ENCODE peak calls at places on chromosomes 3 and 15, in nine cellular contexts. Q is thoracic aorta, Z is cardiac muscle cell, A is ovary, L is sigmoid colon, C is lower lobe of right lung, N is IMR-90, Y is fibroblast of lung, B is Panc1. X is an unnamed sample.
A peak's percentile ranks its signal among the peaks of the same experiment; 100 is the strongest.

GRCh38 chr15:98289747-98290146 is 329.2 kb downstream of the ARRDC4 start:
- DNase-seq in Q (no peak), Z (no peak), A (no peak), L (no peak), C (no peak), N (no peak), Y (no peak), B (no peak), X (no peak)

GRCh38 chr15:89672221-89673161 is 6.7 kb downstream of the PLIN1 start:
- DNase-seq in Q (no peak), Z (no peak), A (peak; percentile 64), L (no peak), C (no peak), N (peak; percentile 61), Y (peak; percentile 51), B (no peak), X (no peak)

GRCh38 chr15:96583671-96584070 is 253.2 kb downstream of the NR2F2 start:
- DNase-seq in Q (no peak), Z (no peak), A (no peak), L (no peak), C (no peak), N (no peak), Y (no peak), B (no peak), X (no peak)

GRCh38 chr3:1082024-1082633 is 10.7 kb upstream of the CNTN6 start:
- DNase-seq in Q (no peak), Z (peak; percentile 75), A (no peak), L (no peak), C (no peak), N (peak; percentile 15), Y (peak; percentile 52), B (no peak), X (no peak)

GRCh38 chr3:21888656-21889055 is 137.6 kb upstream of the ZNF385D start:
- DNase-seq in Q (no peak), Z (no peak), A (no peak), L (no peak), C (no peak), N (no peak), Y (no peak), B (no peak), X (no peak)

GRCh38 chr15:79849789-79850188 is 47.0 kb downstream of the MTHFS start:
- DNase-seq in Q (no peak), Z (peak; percentile 38), A (no peak), L (no peak), C (no peak), N (peak; percentile 52), Y (peak; percentile 21), B (no peak), X (no peak)

GRCh38 chr3:29195055-29195454 is 85.8 kb upstream of the RBMS3 start:
- DNase-seq in Q (no peak), Z (no peak), A (no peak), L (no peak), C (no peak), N (peak; percentile 67), Y (peak; percentile 77), B (no peak), X (no peak)

GRCh38 chr15:43776101-43776717 is 557 bp downstream of the ELL3 start:
- DNase-seq in Q (no peak), Z (peak; percentile 19), A (peak; percentile 43), L (no peak), C (peak; percentile 52), N (no peak), Y (no peak), B (no peak), X (peak; percentile 56)

GRCh38 chr3:140568842-140569520 is 108.9 kb upstream of the TRIM42 start:
- DNase-seq in Q (no peak), Z (no peak), A (peak; percentile 81), L (no peak), C (no peak), N (no peak), Y (peak; percentile 32), B (no peak), X (no peak)

GRCh38 chr3:39907981-39908380 is 98.6 kb downstream of the MYRIP start:
- DNase-seq in Q (no peak), Z (no peak), A (peak; percentile 14), L (no peak), C (no peak), N (no peak), Y (peak; percentile 5), B (no peak), X (no peak)

GRCh38 chr15:76517910-76518309 is 181.3 kb downstream of the ISL2 start:
- DNase-seq in Q (no peak), Z (no peak), A (no peak), L (no peak), C (no peak), N (no peak), Y (no peak), B (no peak), X (no peak)

GRCh38 chr3:57917611-57918010 is 90.6 kb upstream of the FLNB start:
- DNase-seq in Q (no peak), Z (no peak), A (no peak), L (no peak), C (no peak), N (no peak), Y (peak; percentile 11), B (no peak), X (no peak)

GRCh38 chr3:190701096-190701532 is 161.4 kb downstream of the GMNC start:
- DNase-seq in Q (no peak), Z (peak; percentile 58), A (peak; percentile 10), L (no peak), C (peak; percentile 48), N (peak; percentile 44), Y (peak; percentile 43), B (peak; percentile 43), X (no peak)

GRCh38 chr3:101827211-101828174 is 21.8 kb upstream of the NFKBIZ start:
- DNase-seq in Q (peak; percentile 78), Z (peak; percentile 89), A (peak; percentile 76), L (peak; percentile 90), C (peak; percentile 85), N (peak; percentile 84), Y (peak; percentile 87), B (no peak), X (peak; percentile 87)

DNA sequence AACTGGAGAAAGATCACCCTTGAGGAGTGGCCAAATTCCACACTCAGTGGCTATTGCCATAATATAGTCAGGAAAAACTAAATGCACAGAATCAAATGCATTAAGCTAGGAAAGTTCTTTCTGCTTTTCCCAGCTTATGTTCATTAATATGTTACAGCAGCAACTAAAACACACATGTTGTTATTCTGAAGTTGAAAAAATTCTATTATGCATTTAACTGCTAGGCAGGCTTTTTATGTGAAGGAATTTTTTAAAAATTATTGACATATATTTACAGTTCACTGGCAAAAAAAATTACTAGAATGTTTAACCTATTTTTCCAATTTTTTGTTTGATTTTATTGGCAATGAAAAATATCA is 135.2 kb upstream of the IL12A start:
- DNase-seq in Q (no peak), Z (no peak), A (no peak), L (no peak), C (no peak), N (no peak), Y (no peak), B (no peak), X (no peak)
- H3K4me1 ChIP-seq in Q (peaks cover 83% of the 10 kb centered on the region), Z (peaks cover 62% of the 10 kb centered on the region), A (peaks cover 1% of the 10 kb centered on the region), L (no peaks in the 10 kb centered on the region), C (peaks cover 78% of the 10 kb centered on the region), N (peaks cover 19% of the 10 kb centered on the region), Y (peaks cover 37% of the 10 kb centered on the region), B (peaks cover 39% of the 10 kb centered on the region), X (peaks cover 38% of the 10 kb centered on the region)

DNA sequence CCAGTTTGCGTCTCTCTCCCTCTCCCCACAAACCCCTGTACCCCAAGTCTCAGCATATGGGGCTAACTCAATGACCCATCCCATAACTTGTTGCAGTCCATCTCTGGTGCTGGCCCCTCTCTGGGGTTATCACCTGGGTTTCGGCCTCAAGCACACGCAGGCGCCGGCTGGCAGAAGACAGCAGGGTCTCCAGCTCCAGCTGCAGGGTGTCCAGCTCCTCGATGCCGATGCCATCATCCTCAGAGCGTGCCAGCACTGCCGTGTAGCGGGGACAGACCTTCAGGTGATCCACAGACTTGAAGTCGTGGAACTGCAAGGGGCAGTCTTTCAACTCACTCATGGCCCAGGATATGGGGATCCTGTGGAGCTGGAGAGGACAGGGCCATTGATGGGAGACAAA is 1.1 kb downstream of the TADA3 start:
- DNase-seq in Q (no peak), Z (no peak), A (no peak), L (no peak), C (no peak), N (no peak), Y (no peak), B (no peak), X (no peak)
- H3K27me3 ChIP-seq in Q (no peaks in the 10 kb centered on the region), Z (no peaks in the 10 kb centered on the region), A (no peaks in the 10 kb centered on the region), L (no peaks in the 10 kb centered on the region), C (no peaks in the 10 kb centered on the region), N (no peaks in the 10 kb centered on the region), Y (no peaks in the 10 kb centered on the region), B (no peaks in the 10 kb centered on the region), X (no peaks in the 10 kb centered on the region)

DNA sequence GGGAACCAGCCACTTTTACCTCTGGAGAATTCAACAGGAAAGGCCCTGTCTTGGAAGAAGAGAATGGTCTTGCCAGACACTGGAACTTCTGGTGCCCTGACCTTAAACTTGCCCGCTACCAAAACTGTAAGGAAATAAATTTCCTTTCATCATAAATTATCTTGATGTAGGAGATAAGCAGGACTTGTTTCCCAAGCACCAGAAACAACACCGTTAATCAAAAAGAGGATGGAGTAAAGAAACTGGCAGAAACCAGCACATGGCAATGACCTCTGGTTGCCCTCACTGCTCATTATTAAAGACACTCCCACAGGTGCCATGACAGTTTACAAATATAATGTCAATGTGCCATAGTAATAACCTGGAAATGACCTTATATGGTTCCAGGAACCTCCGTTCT is 426.1 kb downstream of the EDEM1 start:
- DNase-seq in Q (no peak), Z (no peak), A (no peak), L (no peak), C (no peak), N (no peak), Y (no peak), B (no peak), X (no peak)
- TF ChIP-seq CTCF in Q (no peak), Z (no peak), A (no peak), L (no peak), C (no peak), N (no peak), Y (no peak), B (no peak), X (no peak)

DNA sequence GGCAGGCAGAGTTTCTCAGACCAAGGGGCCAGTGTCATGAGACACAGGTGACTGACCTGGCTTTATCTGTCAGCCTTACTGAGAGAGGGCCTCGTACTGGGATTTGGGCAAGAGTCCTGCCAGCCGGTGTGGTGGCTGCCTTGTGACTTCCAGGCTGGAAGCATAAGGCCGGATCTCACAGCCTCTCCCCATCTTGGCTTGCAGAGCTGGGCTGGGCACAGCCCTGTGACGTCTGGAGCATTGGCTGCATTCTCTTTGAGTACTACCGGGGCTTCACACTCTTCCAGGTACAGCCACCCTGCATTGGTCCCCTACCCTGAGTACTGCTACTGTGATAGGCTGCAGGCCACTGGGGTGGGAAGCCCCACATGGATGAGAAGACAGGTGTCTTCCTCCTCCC is 12.1 kb downstream of the CLK3 start:
- DNase-seq in Q (no peak), Z (no peak), A (no peak), L (no peak), C (no peak), N (no peak), Y (no peak), B (no peak), X (no peak)
- H3K4me1 ChIP-seq in Q (no peaks in the 10 kb centered on the region), Z (no peaks in the 10 kb centered on the region), A (no peaks in the 10 kb centered on the region), L (no peaks in the 10 kb centered on the region), C (peaks cover 14% of the 10 kb centered on the region), N (no peaks in the 10 kb centered on the region), Y (no peaks in the 10 kb centered on the region), B (no peaks in the 10 kb centered on the region), X (no peaks in the 10 kb centered on the region)

GRCh38 chr3:13880811-13881156 is 913 bp upstream of the WNT7A start:
- DNase-seq in Q (no peak), Z (no peak), A (no peak), L (peak; percentile 46), C (peak; percentile 63), N (no peak), Y (no peak), B (no peak), X (peak; percentile 80)
- H3K27me3 ChIP-seq in Q (no peaks in the 10 kb centered on the region), Z (peaks cover 100% of the 10 kb centered on the region), A (no peaks in the 10 kb centered on the region), L (peaks cover 29% of the 10 kb centered on the region), C (peaks cover 62% of the 10 kb centered on the region), N (peaks cover 40% of the 10 kb centered on the region), Y (peaks cover 24% of the 10 kb centered on the region), B (peaks cover 16% of the 10 kb centered on the region), X (peaks cover 85% of the 10 kb centered on the region)